ENCODE peak calls at places on chromosomes 6 and 20, in seven cellular contexts. R, M, B, Q, E, D and J are unnamed samples.

GRCh38 chr6:29509239-29509638 is 21.5 kb upstream of the MAS1L start:
- DNase-seq in E (no peak), Q (no peak), M (peak; percentile 6), R (no peak), D (no peak), B (no peak), J (no peak)

GRCh38 chr6:83086751-83087150 is 19.3 kb downstream of the DOP1A start:
- DNase-seq in R (no peak), D (no peak), E (no peak), M (no peak), Q (no peak), B (no peak), J (no peak)

GRCh38 chr6:154276810-154277577 is 79.6 kb downstream of the IPCEF1 start:
- DNase-seq in M (no peak), E (no peak), B (peak; percentile 33), R (peak; percentile 33), Q (no peak), D (no peak), J (no peak)

GRCh38 chr6:91097316-91097878 is 510.5 kb upstream of the MAP3K7 start:
- DNase-seq in M (no peak), E (peak; percentile 68), R (no peak), Q (peak; percentile 42), D (no peak), B (no peak), J (no peak)

GRCh38 chr20:62209850-62210495 is 10.1 kb downstream of the HRH3 start:
- DNase-seq in R (no peak), E (no peak), M (no peak), Q (peak; percentile 5), B (no peak), D (no peak), J (no peak)

GRCh38 chr6:136921936-136922679 is at the start of gene SLC35D3:
- DNase-seq in Q (peak; percentile 14), B (peak; percentile 52), D (no peak), E (peak; percentile 60), R (peak; percentile 74), M (peak; percentile 56), J (no peak)

GRCh38 chr6:158799051-158799792 is 19.9 kb downstream of the EZR start:
- DNase-seq in B (no peak), Q (no peak), M (no peak), R (no peak), E (no peak), D (no peak), J (no peak)

GRCh38 chr6:56767435-56767834 is 124.7 kb upstream of the DST start:
- DNase-seq in Q (no peak), E (no peak), D (no peak), M (no peak), R (no peak), B (no peak), J (no peak)

GRCh38 chr6:34055223-34055933 is 90.5 kb downstream of the GRM4 start:
- DNase-seq in D (peak; percentile 8), M (peak; percentile 79), R (peak; percentile 84), B (peak; percentile 82), Q (peak; percentile 65), E (peak; percentile 77), J (no peak)

GRCh38 chr6:97586344-97586743 is 303.3 kb upstream of the MMS22L start:
- DNase-seq in B (peak; percentile 68), D (peak; percentile 7), M (no peak), E (no peak), Q (no peak), R (peak; percentile 57), J (no peak)

GRCh38 chr20:37500311-37500710 is 20.7 kb upstream of the NNAT start:
- DNase-seq in E (no peak), M (peak; percentile 17), Q (no peak), R (no peak), D (no peak), B (no peak), J (no peak)

GRCh38 chr6:6952484-6952883 is 155.3 kb upstream of the RREB1 start:
- DNase-seq in D (no peak), B (peak; percentile 12), M (no peak), R (no peak), E (no peak), Q (no peak), J (no peak)

GRCh38 chr20:31608256-31608980 is 3.3 kb downstream of the ID1 start:
- DNase-seq in Q (peak; percentile 80), M (peak; percentile 92), B (peak; percentile 100), E (peak; percentile 84), R (peak; percentile 93), D (no peak), J (peak; percentile 79)

GRCh38 chr6:164216839-164217238 is 802.3 kb downstream of the QKI start:
- DNase-seq in Q (peak; percentile 21), D (no peak), E (no peak), M (no peak), R (no peak), B (no peak), J (no peak)

GRCh38 chr6:107657755-107658461 is 166.2 kb downstream of the SCML4 start:
- DNase-seq in D (peak; percentile 64), R (no peak), E (peak; percentile 83), M (peak; percentile 55), B (peak; percentile 43), Q (peak; percentile 48), J (peak; percentile 35)

GRCh38 chr6:157614026-157614484 is 209.0 kb upstream of the SNX9 start:
- DNase-seq in Q (no peak), D (no peak), R (no peak), M (no peak), B (no peak), E (no peak), J (no peak)

GRCh38 chr6:41504526-41505021 is 41.6 kb upstream of the FOXP4 start:
- DNase-seq in R (no peak), B (peak; percentile 58), D (no peak), Q (no peak), M (no peak), E (no peak), J (no peak)

GRCh38 chr6:56552212-56553130 is 90.2 kb downstream of the DST start:
- DNase-seq in B (no peak), M (no peak), E (no peak), R (no peak), D (no peak), Q (no peak), J (peak; percentile 89)

GRCh38 chr6:38271081-38271480 is 368.6 kb downstream of the BTBD9 start:
- DNase-seq in Q (no peak), D (no peak), R (no peak), B (no peak), M (no peak), E (no peak), J (no peak)

GRCh38 chr6:21999012-21999528 is 297.8 kb downstream of the PRL start:
- DNase-seq in B (no peak), M (no peak), E (no peak), D (no peak), R (no peak), Q (no peak), J (peak; percentile 44)

GRCh38 chr6:9161731-9162130 is 726.4 kb upstream of the SLC35B3 start:
- DNase-seq in M (no peak), Q (no peak), R (no peak), D (no peak), B (no peak), E (no peak), J (peak; percentile 47)

GRCh38 chr20:24747881-24748595 is 201.0 kb upstream of the CST7 start:
- DNase-seq in D (no peak), R (no peak), B (no peak), M (peak; percentile 8), E (no peak), Q (no peak), J (no peak)

GRCh38 chr20:62320581-62321354 is 18.0 kb downstream of the ADRM1 start:
- DNase-seq in Q (peak; percentile 25), M (peak; percentile 72), B (peak; percentile 63), R (peak; percentile 33), E (no peak), D (no peak), J (no peak)

GRCh38 chr6:116008470-116009229 is 52.0 kb downstream of the FRK start:
- DNase-seq in E (peak; percentile 37), M (no peak), B (no peak), Q (peak; percentile 11), D (no peak), R (no peak), J (peak; percentile 83)

GRCh38 chr6:116011096-116011401 is 49.6 kb downstream of the FRK start:
- DNase-seq in D (no peak), E (no peak), R (no peak), B (no peak), M (no peak), Q (no peak), J (no peak)

GRCh38 chr6:116011520-116011919 is 49.2 kb downstream of the FRK start:
- DNase-seq in M (no peak), D (no peak), E (no peak), R (no peak), B (no peak), Q (no peak), J (peak; percentile 37)

GRCh38 chr6:116012471-116012949 is 48.2 kb downstream of the FRK start:
- DNase-seq in M (no peak), Q (no peak), D (peak; percentile 45), R (no peak), E (no peak), B (no peak), J (no peak)

GRCh38 chr6:116010400-116011095 is 50.1 kb downstream of the FRK start:
- DNase-seq in D (peak; percentile 39), M (peak; percentile 55), R (peak; percentile 75), Q (peak; percentile 54), E (peak; percentile 72), B (peak; percentile 77), J (no peak)
- H3K27me3 ChIP-seq in D (no peaks in the 10 kb centered on the region), M (no peaks in the 10 kb centered on the region), R (no peaks in the 10 kb centered on the region), Q (no peaks in the 10 kb centered on the region), E (no peaks in the 10 kb centered on the region), B (no peaks in the 10 kb centered on the region), J (no peaks in the 10 kb centered on the region)

DNA sequence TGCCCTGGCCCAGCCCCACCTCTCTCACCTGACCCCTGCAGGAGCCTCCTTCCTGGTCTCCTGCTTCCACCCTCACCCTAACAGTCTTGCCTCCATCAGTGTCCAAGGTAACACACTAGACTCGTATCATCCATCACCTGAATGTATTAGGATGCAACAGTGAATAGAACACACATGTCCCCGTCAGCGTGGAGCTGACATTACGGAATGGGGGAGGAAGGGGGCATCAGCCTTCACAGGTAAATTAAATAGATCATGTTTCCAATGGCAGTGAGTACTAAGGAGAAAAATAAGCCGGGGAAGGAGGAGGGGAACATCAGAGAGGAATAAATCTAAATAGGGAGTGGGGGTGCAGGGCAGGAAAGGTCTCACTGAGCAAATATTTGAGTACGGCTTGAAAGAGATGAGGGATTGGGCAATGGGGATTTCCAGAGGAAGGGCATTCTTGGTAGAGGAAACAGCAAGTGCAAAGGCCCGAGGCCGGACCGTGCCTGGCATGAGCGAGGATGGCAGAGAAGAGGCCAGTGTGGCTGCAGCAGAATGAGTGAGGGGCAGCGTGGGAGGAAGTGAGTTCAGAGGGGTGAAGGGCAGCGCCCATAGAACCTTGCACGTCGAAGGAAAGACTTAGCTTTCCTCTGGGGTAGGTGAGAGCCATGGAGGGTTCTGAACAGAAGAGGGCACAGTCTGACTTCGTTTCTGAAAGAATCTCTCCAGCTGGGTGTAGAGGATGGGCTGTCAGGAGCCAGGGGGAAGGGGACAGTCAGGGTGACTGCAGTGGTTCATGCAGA is 110.1 kb upstream of the PTPN1 start:
- DNase-seq in E (no peak), Q (no peak), D (no peak), B (no peak), M (no peak), R (peak; percentile 19), J (no peak)
- TF ChIP-seq CTCF in E (peak; percentile 27), Q (peak; percentile 35), D (no peak), B (peak; percentile 13), M (peak; percentile 45), R (peak; percentile 11), J (no peak)

GRCh38 chr20:56194042-56194441 is 54.5 kb upstream of the MC3R start:
- DNase-seq in E (no peak), M (no peak), R (no peak), D (no peak), Q (no peak), B (no peak), J (no peak)
- H3K27me3 ChIP-seq in E (no peaks in the 10 kb centered on the region), M (peaks cover 2% of the 10 kb centered on the region), R (no peaks in the 10 kb centered on the region), D (no peaks in the 10 kb centered on the region), Q (no peaks in the 10 kb centered on the region), B (no peaks in the 10 kb centered on the region), J (no peaks in the 10 kb centered on the region)

GRCh38 chr20:6381887-6382286 is 259.1 kb upstream of the FERMT1 start:
- DNase-seq in Q (no peak), B (peak; percentile 79), D (peak; percentile 2), E (no peak), M (no peak), R (peak; percentile 75), J (no peak)
- TF ChIP-seq CTCF in Q (peak; percentile 25), B (peak; percentile 84), D (peak; percentile 68), E (no peak), M (peak; percentile 79), R (peak; percentile 74), J (peak; percentile 68)